ENCODE peak calls at places on chromosomes 2 and 18, in four cellular contexts. H is HCT116, N is hepatocyte, Z is PC-3. J is an unnamed sample.

GRCh38 chr2:177929662-177930522 is 142.7 kb downstream of the PDE11A start:
- DNase-seq in H (no peak), N (no peak), Z (peak), J (no peak)

GRCh38 chr2:241274127-241274526 is 41.3 kb downstream of the HDLBP start:
- DNase-seq in H (no peak), N (no peak), Z (no peak), J (peak)

GRCh38 chr2:7771781-7772180 is 854.6 kb downstream of the RNF144A start:
- DNase-seq in H (no peak), N (no peak), Z (no peak), J (no peak)

GRCh38 chr2:181738483-181739015 is 58.2 kb upstream of the NEUROD1 start:
- DNase-seq in H (no peak), N (no peak), Z (no peak), J (no peak)

GRCh38 chr2:167524786-167525185 is 636.5 kb downstream of the XIRP2 start:
- DNase-seq in H (no peak), N (no peak), Z (no peak), J (no peak)

GRCh38 chr2:63424329-63425078 is 163.8 kb downstream of the WDPCP start:
- DNase-seq in H (peak), N (peak), Z (peak), J (peak)

GRCh38 chr2:38603402-38604265 is 906 bp upstream of the HNRNPLL start:
- DNase-seq in H (peak), N (peak), Z (peak), J (peak)

GRCh38 chr2:73907840-73908452 is 15.1 kb downstream of the ACTG2 start:
- DNase-seq in H (no peak), N (peak), Z (peak), J (peak)

GRCh38 chr2:97995026-97995733 is 568 bp downstream of the TMEM131 start:
- DNase-seq in H (no peak), N (peak), Z (peak), J (peak)

GRCh38 chr2:214808481-214808931 is 977 bp downstream of the BARD1 start:
- DNase-seq in H (no peak), N (no peak), Z (peak), J (no peak)

GRCh38 chr2:134271758-134272157 is 17.9 kb downstream of the MGAT5 start:
- DNase-seq in H (no peak), N (no peak), Z (no peak), J (no peak)

GRCh38 chr18:45576906-45577305 is 38.4 kb upstream of the SLC14A2 start:
- DNase-seq in H (no peak), N (no peak), Z (no peak), J (no peak)

GRCh38 chr2:113203901-113204519 is 30.2 kb downstream of the PSD4 start:
- DNase-seq in H (peak), N (peak), Z (peak), J (peak)

GRCh38 chr2:20584637-20585321 is 66.1 kb downstream of the HS1BP3 start:
- DNase-seq in H (peak), N (peak), Z (peak), J (no peak)

GRCh38 chr18:47953471-47953931 is 23.0 kb upstream of the SMAD2 start:
- DNase-seq in H (no peak), N (no peak), Z (peak), J (peak)

GRCh38 chr2:172806426-172807008 is 70.9 kb downstream of the RAPGEF4 start:
- DNase-seq in H (peak), N (peak), Z (peak), J (peak)

GRCh38 chr2:205543262-205543843 is 138.9 kb upstream of the NRP2 start:
- DNase-seq in H (no peak), N (no peak), Z (no peak), J (no peak)

GRCh38 chr18:2932247-2933181 is 80.4 kb downstream of the LPIN2 start:
- DNase-seq in H (peak), N (peak), Z (peak), J (peak)

GRCh38 chr2:156077041-156077735 is 255.3 kb downstream of the NR4A2 start:
- DNase-seq in H (no peak), N (no peak), Z (peak), J (peak)

GRCh38 chr2:231604101-231604684 is 11.5 kb downstream of the TEX44 start:
- DNase-seq in H (no peak), N (no peak), Z (no peak), J (no peak)

GRCh38 chr2:86341470-86341869 is 4.0 kb upstream of the REEP1 start:
- DNase-seq in H (no peak), N (no peak), Z (no peak), J (no peak)

GRCh38 chr2:133666621-133667020 is 98.4 kb upstream of the NCKAP5 start:
- DNase-seq in H (no peak), N (no peak), Z (peak), J (no peak)

DNA sequence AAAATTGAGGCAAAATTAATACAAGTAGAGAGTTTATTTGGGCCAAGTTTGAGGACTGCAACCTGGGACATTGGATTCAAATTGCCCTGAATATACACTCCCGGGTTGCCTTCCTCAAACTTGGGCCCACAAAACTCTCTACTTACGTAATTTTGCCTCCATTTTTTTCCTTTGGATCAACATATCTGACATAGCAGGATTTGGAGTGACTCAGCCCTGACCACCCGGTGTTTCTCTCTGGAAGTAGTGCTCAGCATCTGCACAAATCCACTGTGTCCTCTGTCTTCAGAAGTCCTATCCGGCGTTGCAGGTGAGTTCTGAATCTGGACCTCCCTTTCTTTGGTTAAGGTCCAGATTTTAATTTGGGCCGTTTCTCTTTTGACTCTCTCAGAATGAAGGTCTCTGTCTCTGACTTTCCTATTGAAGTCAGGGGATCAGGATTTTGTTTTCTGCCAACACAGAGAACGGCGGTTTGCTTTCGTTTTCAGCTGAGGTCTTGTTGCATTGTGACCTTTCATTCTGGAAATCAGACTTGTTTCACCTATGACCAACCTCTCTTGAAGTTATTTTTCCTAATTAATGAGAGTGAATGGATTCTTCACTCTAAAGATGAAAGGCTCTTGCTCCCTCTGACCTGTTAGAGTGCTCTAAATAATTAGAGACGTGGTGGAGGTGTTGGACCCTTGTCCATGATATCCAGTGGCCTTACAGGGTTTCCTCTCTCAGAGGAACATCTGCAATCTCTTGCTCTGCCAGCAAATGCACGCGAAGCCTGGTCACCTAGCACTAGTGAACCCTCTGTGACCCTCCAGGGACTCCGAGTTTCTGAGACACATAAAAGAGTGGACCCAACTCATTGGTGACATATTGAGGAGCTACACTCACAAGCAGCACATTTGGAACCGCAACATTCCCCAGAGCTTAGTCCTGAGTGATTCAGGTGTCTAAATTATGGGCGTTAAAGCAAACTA is 13.6 kb downstream of the TCF23 start:
- DNase-seq in H (no peak), N (no peak), Z (no peak), J (peak)
- TF ChIP-seq EZH2phosphoT487 in H (no peak), N (no peak), Z (no peak), J (no peak)

GRCh38 chr18:10142056-10142455 is 228.2 kb downstream of the VAPA start:
- DNase-seq in H (no peak), N (no peak), Z (no peak), J (no peak)

GRCh38 chr18:10142496-10143160 is 228.8 kb downstream of the VAPA start:
- DNase-seq in H (no peak), N (no peak), Z (peak), J (peak)

GRCh38 chr18:10140928-10141327 is 227.1 kb downstream of the VAPA start:
- DNase-seq in H (no peak), N (peak), Z (peak), J (peak)

GRCh38 chr18:10140461-10140911 is 226.7 kb downstream of the VAPA start:
- DNase-seq in H (no peak), N (peak), Z (peak), J (peak)

DNA sequence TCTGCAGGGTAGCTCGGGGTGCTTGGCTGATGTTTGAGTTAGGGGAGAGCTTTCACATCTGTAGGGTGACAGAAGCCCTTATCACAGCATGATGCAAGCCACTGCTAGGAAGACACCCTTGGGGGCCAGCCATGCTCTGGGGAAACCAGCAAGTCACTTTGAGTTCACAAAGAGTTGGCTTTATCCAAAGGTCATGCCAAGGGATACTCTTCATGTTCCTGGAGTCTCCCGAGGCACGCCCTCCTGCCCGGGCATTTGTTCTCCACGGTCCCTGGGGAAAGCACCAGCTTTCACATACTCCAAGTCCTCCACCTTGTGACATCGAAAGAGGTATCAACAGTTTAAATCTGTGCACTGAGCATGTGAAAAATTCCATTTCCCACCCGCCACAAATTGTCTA is 227.7 kb downstream of the VAPA start:
- DNase-seq in H (no peak), N (no peak), Z (no peak), J (no peak)
- TF ChIP-seq EZH2phosphoT487 in H (no peak), N (no peak), Z (no peak), J (no peak)

DNA sequence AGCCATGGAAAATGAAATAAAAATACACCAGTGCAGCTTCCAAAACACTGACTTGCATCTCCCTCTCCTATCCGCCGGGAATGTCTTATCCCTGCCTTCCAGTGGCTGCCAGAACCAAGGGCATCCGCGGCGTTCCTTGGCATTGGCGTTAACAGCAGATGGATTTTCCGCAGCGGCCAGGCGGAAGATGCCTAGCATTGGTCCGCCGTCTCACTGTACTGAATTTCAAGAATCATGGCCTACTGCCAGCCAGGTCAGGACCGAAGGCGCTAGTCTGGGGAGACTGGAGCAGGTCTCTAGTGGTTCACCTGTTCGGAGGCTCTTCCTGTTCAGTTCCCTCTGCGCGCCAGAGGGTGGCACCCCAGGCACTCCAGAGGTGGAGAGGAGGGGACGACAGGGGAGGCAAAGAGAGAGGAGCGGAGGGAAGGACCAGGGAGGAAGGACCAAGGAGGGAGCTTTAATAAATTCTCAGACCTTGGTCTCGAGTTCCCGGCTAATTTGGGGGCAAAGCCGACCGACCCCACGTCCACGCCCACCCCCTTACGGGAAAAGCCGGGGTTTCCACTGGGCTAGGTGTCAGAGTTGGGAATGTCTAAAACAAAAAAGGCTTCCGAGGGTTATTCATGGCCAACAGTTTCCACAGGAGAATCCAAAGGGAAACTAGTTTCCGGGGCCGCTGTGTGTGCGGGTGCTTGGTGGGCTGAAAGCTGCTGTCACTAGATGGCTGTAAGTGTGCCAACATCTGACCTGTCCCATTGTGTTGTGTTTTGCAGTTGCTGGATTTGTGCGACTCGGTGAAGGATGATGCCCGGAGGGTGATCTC is 3.7 kb upstream of the BCL2L11 start:
- DNase-seq in H (peak), N (peak), Z (peak), J (peak)
- TF ChIP-seq EZH2phosphoT487 in H (no peak), N (no peak), Z (no peak), J (no peak)

DNA sequence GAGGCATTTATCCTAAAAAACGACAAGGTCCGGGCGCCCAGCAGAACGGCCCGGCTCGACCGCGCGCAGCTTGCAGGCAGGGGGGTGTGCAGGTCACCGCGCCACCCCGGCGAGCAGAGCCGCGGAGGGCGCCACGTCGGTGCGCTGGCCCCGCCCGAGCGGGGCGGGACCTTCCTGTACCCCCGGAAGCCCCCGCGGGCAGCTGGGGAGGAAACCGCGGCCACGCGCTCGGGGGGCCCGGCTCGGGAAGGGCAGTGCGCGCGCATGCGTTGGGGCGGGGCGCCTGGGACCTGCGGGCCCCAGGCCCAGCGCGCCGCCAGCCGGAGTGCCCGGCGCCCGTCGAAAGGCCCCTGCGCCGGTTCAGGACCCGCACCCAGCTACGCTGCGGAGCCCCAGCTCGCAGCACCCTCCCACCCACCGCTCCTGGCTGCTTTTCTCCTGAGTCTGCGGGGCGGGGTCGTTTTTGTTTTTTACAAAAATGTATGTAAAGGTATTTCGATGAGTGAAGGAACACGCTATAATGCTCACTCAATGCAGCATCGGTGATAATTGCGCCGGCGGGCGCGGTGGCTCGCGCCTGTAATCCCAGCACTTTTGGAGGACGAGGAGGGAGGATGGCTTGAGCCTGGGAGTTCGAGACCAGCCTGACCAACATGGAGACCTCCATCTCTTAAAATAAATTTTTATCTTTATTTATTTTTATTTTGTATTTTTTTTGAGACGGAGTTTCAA is 47.7 kb upstream of the POMC start:
- DNase-seq in H (no peak), N (peak), Z (no peak), J (no peak)
- TF ChIP-seq EZH2phosphoT487 in H (no peak), N (no peak), Z (no peak), J (no peak)

GRCh38 chr2:344811-345210 is 56.9 kb upstream of the ALKAL2 start:
- DNase-seq in H (no peak), N (no peak), Z (no peak), J (no peak)

GRCh38 chr2:348517-348916 is 60.6 kb upstream of the ALKAL2 start:
- DNase-seq in H (no peak), N (no peak), Z (no peak), J (no peak)

GRCh38 chr2:349390-349789 is 61.5 kb upstream of the ALKAL2 start:
- DNase-seq in H (no peak), N (no peak), Z (no peak), J (no peak)
- TF ChIP-seq EZH2phosphoT487 in H (no peak), N (no peak), Z (no peak), J (no peak)

GRCh38 chr2:239129147-239129896 is 271.5 kb downstream of the HDAC4 start:
- DNase-seq in H (no peak), N (no peak), Z (no peak), J (no peak)
- TF ChIP-seq EZH2phosphoT487 in H (no peak), N (no peak), Z (no peak), J (no peak)

GRCh38 chr2:45477546-45477945 is 133.5 kb downstream of the SRBD1 start:
- DNase-seq in H (no peak), N (no peak), Z (no peak), J (no peak)
- TF ChIP-seq EZH2phosphoT487 in H (no peak), N (no peak), Z (no peak), J (no peak)

GRCh38 chr2:218622606-218623238 is 15.0 kb downstream of the PLCD4 start:
- DNase-seq in H (no peak), N (no peak), Z (no peak), J (no peak)
- TF ChIP-seq EZH2phosphoT487 in H (no peak), N (no peak), Z (no peak), J (no peak)

GRCh38 chr2:207337234-207338219 is 171.8 kb upstream of the KLF7 start:
- DNase-seq in H (peak), N (peak), Z (peak), J (peak)

GRCh38 chr2:207333599-207334308 is 168.0 kb upstream of the KLF7 start:
- DNase-seq in H (no peak), N (no peak), Z (no peak), J (no peak)

GRCh38 chr2:207334309-207334630 is 168.5 kb upstream of the KLF7 start:
- DNase-seq in H (no peak), N (no peak), Z (no peak), J (no peak)

GRCh38 chr2:207332473-207333212 is 166.9 kb upstream of the KLF7 start:
- DNase-seq in H (no peak), N (no peak), Z (no peak), J (no peak)

DNA sequence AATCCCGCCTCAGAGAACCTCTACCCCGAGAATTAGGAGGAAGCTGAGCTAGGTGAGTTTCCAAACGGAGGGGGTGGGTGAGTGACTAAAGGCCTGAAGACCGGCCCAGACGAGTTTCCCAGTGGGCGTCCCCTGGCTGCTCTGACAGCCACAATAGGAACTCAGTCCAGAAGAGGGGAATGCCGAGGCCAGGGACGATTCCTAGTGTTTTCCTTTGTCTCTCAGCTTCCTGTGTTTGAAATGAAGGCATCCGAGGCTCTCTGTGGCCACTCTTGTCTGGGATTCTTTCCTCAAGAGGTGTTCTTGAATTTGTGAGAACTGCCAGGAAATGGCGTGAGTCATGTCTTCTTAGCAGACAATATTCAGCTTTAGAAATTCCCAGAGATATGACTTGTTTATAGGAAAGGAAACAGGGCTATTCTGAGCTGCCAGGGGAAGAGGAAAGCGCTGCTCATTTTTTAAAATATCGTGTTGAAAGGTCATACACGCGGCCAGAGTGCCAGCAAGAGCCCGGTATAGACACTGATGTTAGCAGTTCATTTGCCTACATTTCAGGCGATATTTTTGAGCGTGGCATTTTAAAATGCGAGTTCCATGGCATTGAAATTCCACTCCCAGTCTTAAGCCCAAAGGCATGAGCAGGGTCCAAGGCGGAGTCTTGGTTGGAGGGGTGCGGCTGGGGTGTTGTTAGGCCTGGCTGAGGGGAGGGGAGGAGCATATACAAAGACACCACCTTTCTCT is 169.1 kb upstream of the KLF7 start:
- DNase-seq in H (peak), N (peak), Z (peak), J (no peak)
- TF ChIP-seq EZH2phosphoT487 in H (no peak), N (no peak), Z (no peak), J (no peak)

GRCh38 chr2:127407661-127408003 is 10.6 kb upstream of the PROC start:
- DNase-seq in H (no peak), N (no peak), Z (no peak), J (peak)
- TF ChIP-seq EZH2phosphoT487 in H (no peak), N (no peak), Z (no peak), J (no peak)